ENCODE peak calls at places on chromosomes 5 and 9, in six cellular contexts. V is NCI-H446; Z is neural progenitor cell; F is T47D; O is HT1080; Y is stimulated activated CD4-positive, alpha-beta T cell treated with anti-CD3 and anti-CD28 coated beads, Interleukin-2, amount 100 ng/mL, for 48 hours. G is an unnamed sample.

GRCh38 chr5:62305358-62305714 is 670 bp upstream of the KIF2A start:
- DNase-seq in V (no peak), Z (no peak), F (no peak), O (peak; percentile 7), Y (no peak), G (no peak)

GRCh38 chr9:35726876-35727438 is 5.0 kb downstream of the TLN1 start:
- DNase-seq in V (no peak), Z (no peak), F (peak; percentile 49), O (peak; percentile 51), Y (no peak), G (peak; percentile 35)

GRCh38 chr5:160749682-160750081 is 102.3 kb downstream of the ATP10B start:
- DNase-seq in V (no peak), Z (no peak), F (no peak), O (no peak), Y (no peak), G (no peak)

GRCh38 chr9:21770877-21771560 is 31.4 kb upstream of the MTAP start:
- DNase-seq in V (no peak), Z (peak; percentile 6), F (no peak), O (peak; percentile 81), Y (no peak), G (peak; percentile 82)

GRCh38 chr5:180649297-180650039 is at the start of gene FLT4:
- DNase-seq in V (no peak), Z (peak; percentile 43), F (peak; percentile 66), O (no peak), Y (no peak), G (no peak)

GRCh38 chr9:132008184-132008781 is 71.4 kb downstream of the MED27 start:
- DNase-seq in V (no peak), Z (no peak), F (no peak), O (peak; percentile 86), Y (no peak), G (peak; percentile 69)

GRCh38 chr5:142874537-142874936 is 104.4 kb downstream of the ARHGAP26 start:
- DNase-seq in V (no peak), Z (no peak), F (no peak), O (peak; percentile 87), Y (no peak), G (peak; percentile 71)

GRCh38 chr5:181159286-181160143 is 12.1 kb downstream of the OR2V2 start:
- DNase-seq in V (peak; percentile 85), Z (peak; percentile 82), F (peak; percentile 87), O (peak; percentile 81), Y (peak; percentile 98), G (peak; percentile 83)

GRCh38 chr9:124818431-124819281 is 34.6 kb upstream of the WDR38 start:
- DNase-seq in V (no peak), Z (no peak), F (no peak), O (peak; percentile 82), Y (no peak), G (peak; percentile 92)

GRCh38 chr5:35919191-35919590 is 19.2 kb downstream of the CAPSL start:
- DNase-seq in V (no peak), Z (no peak), F (no peak), O (peak; percentile 82), Y (no peak), G (peak; percentile 40)

GRCh38 chr9:134886413-134886913 is 5.9 kb downstream of the FCN2 start:
- DNase-seq in V (no peak), Z (no peak), F (no peak), O (no peak), Y (no peak), G (no peak)

GRCh38 chr9:20725675-20726074 is 41.6 kb downstream of the FOCAD start:
- DNase-seq in V (no peak), Z (no peak), F (no peak), O (no peak), Y (no peak), G (no peak)

GRCh38 chr9:127057970-127058644 is 64.3 kb downstream of the ANGPTL2 start:
- DNase-seq in V (no peak), Z (no peak), F (no peak), O (no peak), Y (no peak), G (no peak)

GRCh38 chr5:119136666-119137318 is 65.9 kb downstream of the DMXL1 start:
- DNase-seq in V (no peak), Z (no peak), F (no peak), O (no peak), Y (no peak), G (no peak)

GRCh38 chr5:10588779-10589447 is 25.0 kb downstream of the ANKRD33B start:
- DNase-seq in V (no peak), Z (no peak), F (no peak), O (no peak), Y (no peak), G (no peak)

GRCh38 chr5:7884491-7885273 is 15.7 kb downstream of the MTRR start:
- DNase-seq in V (no peak), Z (no peak), F (no peak), O (no peak), Y (no peak), G (no peak)

GRCh38 chr5:150152636-150153462 is 2.8 kb downstream of the PDGFRB start:
- DNase-seq in V (no peak), Z (no peak), F (no peak), O (no peak), Y (no peak), G (no peak)